ENCODE peak calls at places on chromosome 1, in eight cellular contexts. L is cardiac fibroblast, F is esophagus squamous epithelium, U is transverse colon, E is GM13977, A is coronary artery, D is HCT116, H is tibial artery. N is an unnamed sample.

GRCh38 chr1:184771190-184771691 is 16.6 kb upstream of the EDEM3 start:
- DNase-seq in E (no peak), L (no peak), A (no peak), F (no peak), U (peak), H (no peak), D (no peak), N (no peak)

GRCh38 chr1:183096889-183097288 is 73.7 kb downstream of the LAMC1 start:
- DNase-seq in U (peak), D (no peak), F (no peak), E (no peak), A (no peak), H (no peak), L (peak), N (no peak)

GRCh38 chr1:156458181-156458503 is 42.4 kb downstream of the MEF2D start:
- DNase-seq in L (no peak), U (no peak), A (no peak), H (peak), F (no peak), E (no peak), D (no peak), N (no peak)

GRCh38 chr1:11293856-11294255 is 20.9 kb downstream of the UBIAD1 start:
- DNase-seq in A (no peak), E (no peak), H (no peak), U (no peak), D (no peak), L (no peak), F (no peak), N (no peak)

GRCh38 chr1:233005703-233006102 is 55.3 kb downstream of the NTPCR start:
- DNase-seq in F (no peak), L (no peak), E (no peak), U (no peak), D (no peak), H (no peak), A (no peak), N (no peak)

GRCh38 chr1:152225678-152226077 is 1.7 kb upstream of the HRNR start:
- DNase-seq in D (no peak), F (no peak), U (no peak), A (no peak), L (no peak), H (no peak), E (no peak), N (no peak)

GRCh38 chr1:51877434-51878306 is 857 bp downstream of the NRDC start:
- DNase-seq in D (no peak), H (no peak), L (peak), E (no peak), F (no peak), U (peak), A (no peak), N (no peak)

GRCh38 chr1:46221749-46222148 is 18.6 kb downstream of the LURAP1 start:
- DNase-seq in L (no peak), H (no peak), E (no peak), U (peak), A (no peak), D (no peak), F (no peak), N (no peak)

DNA sequence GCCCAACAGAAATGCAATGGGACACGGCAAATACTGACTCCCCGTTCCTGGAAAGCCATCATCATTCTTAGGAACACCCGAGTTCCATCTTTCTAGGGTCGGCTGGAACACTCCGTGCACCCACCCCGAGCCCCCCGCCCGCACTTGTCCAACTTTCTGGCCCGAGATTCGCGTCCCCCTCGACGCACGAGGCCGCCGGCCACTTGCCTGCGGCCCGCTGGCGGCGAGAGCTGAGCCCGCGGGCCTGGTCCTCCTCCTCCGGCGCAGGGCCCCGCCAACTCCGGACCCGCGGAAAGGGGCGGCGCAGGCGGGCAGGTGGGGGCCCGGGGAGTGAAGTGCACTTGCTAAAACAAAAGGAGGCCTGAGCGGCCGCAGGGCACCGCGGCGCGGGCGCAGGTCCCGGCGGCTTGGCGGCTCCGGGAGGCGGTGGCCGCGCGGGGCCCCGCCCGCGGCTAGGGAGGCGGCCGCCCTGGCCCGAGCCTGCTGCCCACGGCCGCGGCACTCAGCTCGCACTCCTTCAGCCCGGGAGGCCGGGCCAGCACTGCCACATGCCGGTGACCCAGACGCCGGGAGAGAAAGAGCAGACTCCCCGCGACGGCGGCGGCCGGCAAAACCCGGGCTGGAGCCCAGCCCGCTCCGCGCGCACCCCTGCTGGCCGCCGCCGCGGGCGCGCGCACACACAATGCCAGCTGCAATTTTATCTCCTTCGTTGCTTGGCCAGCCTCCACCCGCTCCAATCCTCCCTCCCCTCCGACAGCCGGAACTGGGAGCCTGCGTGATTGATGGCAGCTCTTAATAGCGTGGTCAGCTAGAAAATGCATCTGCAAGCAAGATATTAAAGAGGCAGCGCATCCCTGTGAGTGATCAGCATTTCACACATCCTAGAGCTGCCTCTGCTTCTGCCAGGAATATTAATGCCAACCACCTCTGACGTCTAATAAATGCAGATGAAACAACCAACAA is 114.3 kb downstream of the RERE start:
- DNase-seq in U (peak), D (peak), H (peak), E (peak), F (peak), L (peak), A (peak), N (peak)
- TF ChIP-seq CTCF in U (peak), D (no peak), H (peak), E (peak), F (peak), L (no peak), A (no peak), N (peak)

GRCh38 chr1:56967900-56968832 is 2.4 kb upstream of the C8B start:
- DNase-seq in A (no peak), L (peak), U (no peak), F (no peak), E (no peak), H (no peak), D (peak), N (no peak)
- TF ChIP-seq CTCF in A (no peak), L (peak), U (no peak), F (no peak), E (peak), H (no peak), D (peak), N (peak)

DNA sequence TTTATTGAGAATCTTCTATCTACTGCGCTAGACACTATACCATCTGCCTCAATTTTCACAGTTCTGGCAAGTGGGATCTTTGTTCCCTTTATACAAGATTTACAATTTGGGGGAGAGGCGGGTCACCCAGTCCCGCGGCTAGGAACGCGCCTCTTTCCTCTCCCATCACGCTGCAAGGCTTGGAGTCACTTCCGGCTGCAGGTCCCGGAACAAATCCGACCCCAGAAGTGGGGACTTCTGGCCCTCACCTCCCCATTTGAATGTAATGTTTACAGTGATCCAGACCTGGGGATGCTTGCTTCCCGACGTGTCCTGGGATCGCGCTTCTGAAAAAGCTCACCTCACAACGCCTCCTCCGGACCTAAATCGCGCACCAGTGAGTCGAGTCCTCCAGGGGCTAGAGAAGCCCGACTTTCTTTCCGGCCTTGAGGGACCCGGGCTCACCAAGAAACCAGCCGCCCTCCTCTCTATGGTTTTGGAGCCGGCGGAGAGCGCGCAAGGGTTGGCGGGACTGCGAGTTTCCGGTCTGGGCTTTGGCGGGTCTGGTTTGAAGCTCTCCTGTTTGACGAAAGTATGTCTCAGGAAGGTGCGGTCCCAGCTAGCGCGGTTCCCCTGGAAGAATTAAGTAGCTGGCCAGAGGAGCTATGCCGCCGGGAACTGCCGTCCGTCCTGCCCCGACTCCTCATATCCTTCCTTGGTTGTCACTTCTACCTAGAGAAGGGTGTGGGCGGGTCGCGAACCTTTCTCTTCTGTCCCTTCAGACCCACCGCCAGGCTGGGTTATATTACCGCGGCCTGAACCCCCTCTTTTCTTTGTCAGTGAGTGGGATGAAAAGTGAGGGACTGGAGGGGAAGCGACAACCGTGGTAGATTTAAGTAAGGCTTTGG is at the start of gene METTL18:
- DNase-seq in U (peak), E (peak), H (peak), D (peak), L (peak), F (peak), A (peak), N (peak)
- TF ChIP-seq CTCF in U (no peak), E (no peak), H (no peak), D (no peak), L (no peak), F (no peak), A (no peak), N (no peak)

GRCh38 chr1:180907313-180908055 is 5.2 kb upstream of the KIAA1614 start:
- DNase-seq in E (peak), U (no peak), A (no peak), H (no peak), D (no peak), F (no peak), L (no peak), N (peak)
- TF ChIP-seq CTCF in E (no peak), U (no peak), A (no peak), H (no peak), D (no peak), F (no peak), L (no peak), N (no peak)

GRCh38 chr1:114610546-114611245 is 29.3 kb upstream of the BCAS2 start:
- DNase-seq in A (no peak), F (no peak), H (no peak), D (no peak), E (no peak), L (peak), U (no peak), N (no peak)

GRCh38 chr1:114607223-114607622 is 25.8 kb upstream of the BCAS2 start:
- DNase-seq in F (no peak), D (no peak), L (peak), A (no peak), H (no peak), U (no peak), E (no peak), N (no peak)

GRCh38 chr1:114609826-114610225 is 28.4 kb upstream of the BCAS2 start:
- DNase-seq in D (no peak), L (no peak), F (no peak), E (no peak), H (no peak), A (no peak), U (no peak), N (no peak)
- TF ChIP-seq CTCF in D (no peak), L (no peak), F (no peak), E (no peak), H (no peak), A (no peak), U (no peak), N (no peak)

N was measured in osteocyte.